ENCODE peak calls at places on chromosome 6, in five cellular contexts. Y is upper lobe of left lung; G is fibroblast of the conjunctiva; F is stimulated activated CD4-positive, alpha-beta T cell treated with anti-CD3 and anti-CD28 coated beads, Interleukin-4, amount 100 ng/mL, for 4 hours; N is NCI-H510A treated with DMSO at 0.1 percent for 48 hours. B is an unnamed sample.

GRCh38 chr6:96013531-96013930 is 2.2 kb upstream of the FUT9 start:
- DNase-seq in Y (no peak), G (no peak), F (no peak), N (no peak), B (no peak)

GRCh38 chr6:143223895-143224294 is 163.2 kb downstream of the AIG1 start:
- DNase-seq in Y (no peak), G (no peak), F (no peak), N (no peak), B (no peak)

GRCh38 chr6:145278163-145278807 is 457.0 kb downstream of the EPM2A start:
- DNase-seq in Y (no peak), G (no peak), F (no peak), N (no peak), B (no peak)

GRCh38 chr6:86477510-86478166 is 459.7 kb upstream of the HTR1E start:
- DNase-seq in Y (no peak), G (no peak), F (no peak), N (peak), B (no peak)

GRCh38 chr6:53795702-53796450 is 1.1 kb downstream of the LRRC1 start:
- DNase-seq in Y (peak), G (no peak), F (no peak), N (peak), B (no peak)

GRCh38 chr6:42819803-42820508 is 38.1 kb downstream of the BICRAL start:
- DNase-seq in Y (no peak), G (no peak), F (no peak), N (peak), B (no peak)

GRCh38 chr6:72363844-72364740 is 257.8 kb upstream of the KCNQ5 start:
- DNase-seq in Y (no peak), G (peak), F (no peak), N (no peak), B (peak)

GRCh38 chr6:78436335-78436734 is 431.0 kb upstream of the IRAK1BP1 start:
- DNase-seq in Y (no peak), G (no peak), F (no peak), N (no peak), B (no peak)